ENCODE peak calls at places on chromosome 18, in six cellular contexts. T is H1, C is mesenchymal stem cell, V is neuronal stem cell, E is IMR-90, U is mesendoderm. P is an unnamed sample.

GRCh38 chr18:286515-287310 is 18.9 kb upstream of the THOC1 start:
- DNase-seq in T (no peak), C (peak), U (no peak), V (no peak), E (peak), P (no peak)

GRCh38 chr18:58700209-58700608 is 28.9 kb downstream of the MALT1 start:
- DNase-seq in U (no peak), V (no peak), E (no peak), C (no peak), T (no peak), P (no peak)

GRCh38 chr18:31042391-31043181 is at the start of gene DSC3:
- DNase-seq in E (no peak), U (peak), T (no peak), C (peak), V (peak), P (peak)

GRCh38 chr18:50986360-50987087 is 18.7 kb downstream of the ELAC1 start:
- DNase-seq in U (peak), T (no peak), E (peak), C (peak), V (no peak), P (no peak)

GRCh38 chr18:51191139-51191717 is 6.3 kb downstream of the MEX3C start:
- DNase-seq in E (no peak), C (no peak), T (no peak), V (no peak), U (no peak), P (no peak)

GRCh38 chr18:50527636-50528307 is 32.1 kb upstream of the MAPK4 start:
- DNase-seq in E (no peak), C (no peak), T (no peak), U (no peak), V (no peak), P (no peak)

GRCh38 chr18:23990474-23991410 is 23.8 kb upstream of the TTC39C start:
- DNase-seq in T (no peak), C (no peak), V (no peak), U (no peak), E (peak), P (no peak)

GRCh38 chr18:26097563-26097962 is 7.2 kb upstream of the SS18 start:
- DNase-seq in C (no peak), U (no peak), V (no peak), E (no peak), T (no peak), P (no peak)

GRCh38 chr18:52216686-52217085 is 123.3 kb upstream of the DCC start:
- DNase-seq in U (no peak), T (no peak), V (no peak), E (no peak), C (no peak), P (no peak)

GRCh38 chr18:36708366-36708765 is 120.4 kb downstream of the TPGS2 start:
- DNase-seq in V (no peak), E (no peak), C (no peak), T (no peak), U (no peak), P (no peak)

GRCh38 chr18:64110692-64111480 is 38.0 kb downstream of the LINC00305 start:
- DNase-seq in V (no peak), T (no peak), C (peak), U (peak), E (no peak), P (no peak)

GRCh38 chr18:4125246-4125938 is 329.7 kb downstream of the DLGAP1 start:
- DNase-seq in T (no peak), C (peak), V (peak), E (no peak), U (peak), P (peak)

GRCh38 chr18:22282311-22283235 is 113.2 kb downstream of the GATA6 start:
- DNase-seq in C (peak), U (peak), V (no peak), E (peak), T (no peak), P (peak)

GRCh38 chr18:44682181-44682870 is 1.6 kb downstream of the SETBP1 start:
- DNase-seq in T (no peak), V (peak), U (peak), C (no peak), E (no peak), P (peak)

GRCh38 chr18:24515721-24516120 is 55.3 kb downstream of the HRH4 start:
- DNase-seq in T (no peak), U (no peak), C (no peak), E (no peak), V (no peak), P (no peak)

GRCh38 chr18:400466-400865 is 100.0 kb downstream of the COLEC12 start:
- DNase-seq in C (peak), U (no peak), V (no peak), E (peak), T (no peak), P (no peak)

GRCh38 chr18:78687736-78688135 is 291.9 kb upstream of the SALL3 start:
- DNase-seq in T (no peak), E (no peak), C (no peak), V (no peak), U (no peak), P (no peak)

GRCh38 chr18:75208836-75209128 is 157 bp downstream of the PTGR3 start:
- DNase-seq in E (no peak), V (no peak), U (no peak), T (no peak), C (no peak), P (peak)
- H2BK120ac ChIP-seq in E (peak), V (no peak), U (no peak), T (no peak), C (peak), P (no peak)

GRCh38 chr18:56637897-56638231 is 528 bp downstream of the TXNL1 start:
- DNase-seq in T (no peak), U (peak), C (peak), V (no peak), E (no peak), P (no peak)
- H3K18ac ChIP-seq in T (no peak), U (peak), C (peak), V (peak), E (peak), P (peak)

GRCh38 chr18:65363911-65364632 is 386.7 kb upstream of the CDH7 start:
- DNase-seq in T (no peak), C (peak), U (peak), V (no peak), E (no peak), P (no peak)
- H2BK5ac ChIP-seq in T (no peak), C (no peak), U (no peak), V (no peak), E (no peak), P (no peak)

GRCh38 chr18:7035807-7036206 is 81.8 kb downstream of the LAMA1 start:
- DNase-seq in U (no peak), V (no peak), C (no peak), E (no peak), T (no peak), P (no peak)
- H2BK120ac ChIP-seq in U (no peak), V (no peak), C (no peak), E (peak), T (no peak), P (no peak)

GRCh38 chr18:35580748-35581534 is 599 bp upstream of the GALNT1 start:
- DNase-seq in T (peak), V (peak), U (peak), E (peak), C (peak), P (peak)

GRCh38 chr18:35578481-35578880 is 3.1 kb upstream of the GALNT1 start:
- DNase-seq in U (no peak), C (no peak), T (no peak), V (no peak), E (peak), P (no peak)

GRCh38 chr18:35582899-35583558 is 1.5 kb downstream of the GALNT1 start:
- DNase-seq in C (peak), T (no peak), V (peak), U (no peak), E (peak), P (no peak)

GRCh38 chr18:35582310-35582682 is 756 bp downstream of the GALNT1 start:
- DNase-seq in U (no peak), T (no peak), V (no peak), C (peak), E (no peak), P (no peak)

GRCh38 chr18:35581555-35582309 is at the start of gene GALNT1:
- DNase-seq in E (peak), V (peak), U (no peak), T (no peak), C (peak), P (no peak)
- H3K18ac ChIP-seq in E (no peak), V (peak), U (peak), T (peak), C (peak), P (peak)

DNA sequence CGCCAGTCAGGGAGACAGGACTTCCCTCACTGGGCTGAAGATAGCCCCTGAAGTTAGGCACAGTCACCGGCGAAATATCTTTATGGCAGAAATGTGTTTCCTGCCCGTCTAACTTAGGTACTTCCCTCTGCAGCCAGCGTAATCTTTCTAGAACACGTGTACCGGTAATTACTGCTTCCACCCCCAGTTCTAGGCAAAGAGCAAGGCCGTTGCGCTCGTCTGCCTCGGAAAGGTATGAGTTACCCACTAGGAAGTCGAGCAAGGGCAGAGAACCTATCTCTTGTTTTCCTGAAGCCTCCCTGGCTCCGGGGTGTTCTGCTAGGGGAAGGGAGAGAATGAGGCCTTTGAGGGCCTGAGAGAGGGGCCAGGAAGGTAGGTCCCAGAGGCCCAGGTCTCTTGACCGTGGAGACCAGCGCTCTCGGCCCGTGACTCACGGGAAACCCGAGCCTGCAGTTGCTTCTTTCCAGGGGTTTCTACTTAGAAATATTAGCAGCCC is 70.0 kb downstream of the TWSG1 start:
- DNase-seq in V (no peak), T (no peak), C (no peak), U (no peak), E (no peak), P (no peak)
- H2BK5ac ChIP-seq in V (no peak), T (no peak), C (no peak), U (no peak), E (no peak), P (no peak)

GRCh38 chr18:34928754-34929335 is 112.4 kb upstream of the MAPRE2 start:
- DNase-seq in V (no peak), C (no peak), E (no peak), T (no peak), U (no peak), P (no peak)

GRCh38 chr18:34929336-34929780 is 111.9 kb upstream of the MAPRE2 start:
- DNase-seq in V (no peak), E (peak), U (peak), C (peak), T (no peak), P (no peak)

GRCh38 chr18:34926683-34927082 is 114.5 kb upstream of the MAPRE2 start:
- DNase-seq in E (no peak), T (no peak), V (no peak), C (no peak), U (no peak), P (no peak)

GRCh38 chr18:34932363-34932762 is 108.8 kb upstream of the MAPRE2 start:
- DNase-seq in U (peak), V (no peak), E (no peak), T (no peak), C (no peak), P (no peak)

GRCh38 chr18:34928068-34928753 is 113.0 kb upstream of the MAPRE2 start:
- DNase-seq in V (no peak), E (no peak), C (peak), U (no peak), T (no peak), P (no peak)
- H2BK120ac ChIP-seq in V (no peak), E (peak), C (peak), U (no peak), T (no peak), P (peak)

GRCh38 chr18:13309031-13309430 is 90.5 kb downstream of the LDLRAD4 start:
- DNase-seq in T (no peak), V (no peak), E (no peak), U (no peak), C (no peak), P (no peak)
- H3K18ac ChIP-seq in T (no peak), V (no peak), E (no peak), U (no peak), C (no peak), P (no peak)